ENCODE peak calls at places on chromosome 5, in six cellular contexts. One of them, this sample, is unnamed.

GRCh38 chr5:152556779-152557178 is 151.7 kb upstream of the NMUR2 start:
- DNase-seq in upper lobe of right lung: no peak
- DNase-seq in NCI-H1048: no peak
- DNase-seq in stimulated activated CD4-positive, alpha-beta T cell treated with anti-CD3 and anti-CD28 coated beads, TNF-alpha, amount 100 ng/mL, for 4 hours: no peak
- DNase-seq in foreskin fibroblast: no peak
- DNase-seq in left ventricle myocardium inferior: no peak
- DNase-seq in this sample: no peak

GRCh38 chr5:92064993-92065392 is 681.9 kb upstream of the ARRDC3 start:
- DNase-seq in stimulated activated CD4-positive, alpha-beta T cell treated with anti-CD3 and anti-CD28 coated beads, TNF-alpha, amount 100 ng/mL, for 4 hours: no peak
- DNase-seq in foreskin fibroblast: no peak
- DNase-seq in upper lobe of right lung: no peak
- DNase-seq in NCI-H1048: no peak
- DNase-seq in left ventricle myocardium inferior: no peak
- DNase-seq in this sample: no peak

GRCh38 chr5:138354926-138355378 is 2.5 kb downstream of the KDM3B start:
- DNase-seq in left ventricle myocardium inferior: no peak
- DNase-seq in upper lobe of right lung: no peak
- DNase-seq in foreskin fibroblast: peak; percentile 88
- DNase-seq in stimulated activated CD4-positive, alpha-beta T cell treated with anti-CD3 and anti-CD28 coated beads, TNF-alpha, amount 100 ng/mL, for 4 hours: peak; percentile 22
- DNase-seq in NCI-H1048: peak; percentile 33
- DNase-seq in this sample: peak; percentile 32

GRCh38 chr5:30749971-30750370 is 443.5 kb upstream of the CDH6 start:
- DNase-seq in stimulated activated CD4-positive, alpha-beta T cell treated with anti-CD3 and anti-CD28 coated beads, TNF-alpha, amount 100 ng/mL, for 4 hours: no peak
- DNase-seq in foreskin fibroblast: no peak
- DNase-seq in upper lobe of right lung: no peak
- DNase-seq in left ventricle myocardium inferior: no peak
- DNase-seq in NCI-H1048: no peak
- DNase-seq in this sample: no peak

GRCh38 chr5:133685402-133686018 is 73.2 kb upstream of the FSTL4 start:
- DNase-seq in foreskin fibroblast: no peak
- DNase-seq in left ventricle myocardium inferior: no peak
- DNase-seq in NCI-H1048: no peak
- DNase-seq in stimulated activated CD4-positive, alpha-beta T cell treated with anti-CD3 and anti-CD28 coated beads, TNF-alpha, amount 100 ng/mL, for 4 hours: no peak
- DNase-seq in upper lobe of right lung: no peak
- DNase-seq in this sample: no peak

GRCh38 chr5:56088967-56089829 is 94.4 kb upstream of the IL6ST start:
- DNase-seq in NCI-H1048: no peak
- DNase-seq in stimulated activated CD4-positive, alpha-beta T cell treated with anti-CD3 and anti-CD28 coated beads, TNF-alpha, amount 100 ng/mL, for 4 hours: no peak
- DNase-seq in foreskin fibroblast: peak; percentile 81
- DNase-seq in upper lobe of right lung: no peak
- DNase-seq in left ventricle myocardium inferior: no peak
- DNase-seq in this sample: no peak

GRCh38 chr5:143629871-143630658 is 181.9 kb upstream of the HMHB1 start:
- DNase-seq in NCI-H1048: no peak
- DNase-seq in foreskin fibroblast: peak; percentile 73
- DNase-seq in upper lobe of right lung: no peak
- DNase-seq in left ventricle myocardium inferior: no peak
- DNase-seq in stimulated activated CD4-positive, alpha-beta T cell treated with anti-CD3 and anti-CD28 coated beads, TNF-alpha, amount 100 ng/mL, for 4 hours: no peak
- DNase-seq in this sample: no peak

GRCh38 chr5:117095803-117096332 is 521.2 kb upstream of the SEMA6A start:
- DNase-seq in foreskin fibroblast: no peak
- DNase-seq in left ventricle myocardium inferior: no peak
- DNase-seq in stimulated activated CD4-positive, alpha-beta T cell treated with anti-CD3 and anti-CD28 coated beads, TNF-alpha, amount 100 ng/mL, for 4 hours: no peak
- DNase-seq in NCI-H1048: no peak
- DNase-seq in upper lobe of right lung: no peak
- DNase-seq in this sample: no peak

GRCh38 chr5:166341708-166342329 is 1949.6 kb upstream of the WWC1 start:
- DNase-seq in foreskin fibroblast: no peak
- DNase-seq in upper lobe of right lung: no peak
- DNase-seq in left ventricle myocardium inferior: no peak
- DNase-seq in NCI-H1048: no peak
- DNase-seq in stimulated activated CD4-positive, alpha-beta T cell treated with anti-CD3 and anti-CD28 coated beads, TNF-alpha, amount 100 ng/mL, for 4 hours: no peak
- DNase-seq in this sample: no peak